ENCODE peak calls at places on chromosome 1, in seven cellular contexts. X is GM12892, H is A549, B is suprapubic skin, N is transverse colon, C is K562, Z is tibial nerve. Q is an unnamed sample.

GRCh38 chr1:67561704-67562113 is 123.3 kb upstream of the GADD45A start:
- DNase-seq in X (peak; percentile 42), H (peak; percentile 82), B (peak; percentile 93), N (peak; percentile 97), C (peak; percentile 92), Z (peak; percentile 76), Q (peak; percentile 49)

GRCh38 chr1:156652131-156652991 is 10.4 kb downstream of the BCAN start:
- DNase-seq in X (no peak), H (no peak), B (no peak), N (no peak), C (peak; percentile 64), Z (no peak), Q (no peak)

GRCh38 chr1:73868824-73869223 is 329.2 kb downstream of the LRRIQ3 start:
- DNase-seq in X (no peak), H (no peak), B (no peak), N (no peak), C (no peak), Z (no peak), Q (no peak)

GRCh38 chr1:13728104-13728503 is 28.1 kb downstream of the PRDM2 start:
- DNase-seq in X (no peak), H (no peak), B (no peak), N (no peak), C (no peak), Z (no peak), Q (no peak)

GRCh38 chr1:15453773-15454172 is 2.8 kb upstream of the CELA2A start:
- DNase-seq in X (no peak), H (no peak), B (no peak), N (no peak), C (no peak), Z (no peak), Q (no peak)

GRCh38 chr1:38905985-38906384 is 24.6 kb upstream of the GJA9 start:
- DNase-seq in X (no peak), H (no peak), B (no peak), N (no peak), C (no peak), Z (no peak), Q (no peak)

GRCh38 chr1:245988393-245989078 is 518.5 kb downstream of the SMYD3 start:
- DNase-seq in X (no peak), H (no peak), B (no peak), N (no peak), C (peak; percentile 99), Z (no peak), Q (no peak)

GRCh38 chr1:35637401-35637809 is 3.9 kb downstream of the PSMB2 start:
- DNase-seq in X (peak; percentile 15), H (no peak), B (no peak), N (no peak), C (peak; percentile 56), Z (no peak), Q (no peak)

GRCh38 chr1:1776672-1777393 is 1.4 kb downstream of the NADK start:
- DNase-seq in X (no peak), H (no peak), B (no peak), N (no peak), C (peak; percentile 32), Z (no peak), Q (no peak)

GRCh38 chr1:212605441-212605976 is 3.1 kb upstream of the ATF3 start:
- DNase-seq in X (no peak), H (no peak), B (no peak), N (no peak), C (no peak), Z (no peak), Q (no peak)

GRCh38 chr1:8856689-8857412 is 21.6 kb downstream of the ENO1 start:
- DNase-seq in X (no peak), H (no peak), B (no peak), N (no peak), C (no peak), Z (no peak), Q (no peak)
- TF ChIP-seq POLR2A in X (peak; percentile 59), H (no peak), B (no peak), N (no peak), C (peak; percentile 46), Z (no peak), Q (no peak)

DNA sequence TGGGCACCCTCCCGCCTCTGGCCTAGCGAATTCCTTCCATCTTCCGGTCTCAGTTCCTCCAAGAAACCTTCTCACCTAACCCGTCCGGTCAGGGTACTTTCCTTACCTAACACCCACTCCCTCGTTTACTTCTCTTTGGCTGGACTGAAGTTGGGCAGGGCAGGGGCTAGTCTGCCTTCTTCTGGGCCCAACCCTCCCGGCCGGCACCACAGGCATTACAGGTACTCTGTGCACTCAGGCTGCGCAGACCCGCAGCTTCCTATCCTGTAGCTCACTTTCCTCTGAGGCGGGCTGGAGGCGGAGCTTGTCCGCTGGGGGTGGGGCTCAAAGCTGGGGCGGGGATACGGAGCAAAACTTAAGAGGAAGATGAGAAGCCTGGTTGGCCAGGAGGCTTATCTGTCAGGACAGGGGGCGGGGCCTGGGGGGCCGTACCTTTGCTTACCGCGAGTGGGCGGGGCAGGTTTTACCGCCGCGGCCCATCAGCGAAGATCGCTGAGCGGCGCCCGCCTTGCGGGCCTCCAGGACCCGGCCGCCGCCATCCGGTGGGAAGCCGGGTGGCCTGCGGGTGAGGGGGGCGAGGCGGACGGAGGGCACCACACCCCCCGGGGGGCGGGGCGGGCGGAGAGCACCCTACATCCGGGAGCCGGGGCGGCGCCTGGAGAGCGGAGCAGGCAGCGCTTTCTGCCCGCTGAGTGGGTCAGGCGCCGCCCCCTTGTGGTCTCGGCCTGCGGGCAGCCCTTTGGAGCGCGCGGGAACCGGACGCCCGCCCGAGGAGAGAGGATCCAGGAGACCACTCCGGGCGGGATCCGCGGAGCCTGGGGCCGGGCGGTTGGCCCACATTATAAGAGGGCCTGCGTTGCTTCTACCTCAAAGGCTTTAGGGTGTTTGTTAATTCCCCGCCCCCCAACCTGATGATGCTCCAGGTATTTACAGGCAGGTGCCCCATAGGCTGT is 31.9 kb downstream of the ZNF648 start:
- DNase-seq in X (peak; percentile 66), H (peak; percentile 96), B (peak; percentile 99), N (peak; percentile 99), C (peak; percentile 97), Z (peak; percentile 95), Q (peak; percentile 73)
- TF ChIP-seq POLR2A in X (peak; percentile 80), H (peak; percentile 92), B (peak; percentile 64), N (peak; percentile 91), C (peak; percentile 90), Z (no peak), Q (peak; percentile 43)

GRCh38 chr1:151993734-151994496 is at the start of gene S100A10:
- DNase-seq in X (no peak), H (peak; percentile 88), B (peak; percentile 92), N (peak; percentile 91), C (peak; percentile 30), Z (peak; percentile 60), Q (no peak)

GRCh38 chr1:151990856-151991198 is 2.8 kb downstream of the S100A10 start:
- DNase-seq in X (no peak), H (peak; percentile 70), B (no peak), N (peak; percentile 71), C (no peak), Z (no peak), Q (no peak)

GRCh38 chr1:151993084-151993733 is 450 bp downstream of the S100A10 start:
- DNase-seq in X (peak; percentile 34), H (peak; percentile 54), B (peak; percentile 82), N (peak; percentile 55), C (no peak), Z (no peak), Q (no peak)

GRCh38 chr1:151991663-151992344 is 1.9 kb downstream of the S100A10 start:
- DNase-seq in X (no peak), H (no peak), B (no peak), N (no peak), C (no peak), Z (no peak), Q (no peak)

GRCh38 chr1:151992345-151993083 is 1.1 kb downstream of the S100A10 start:
- DNase-seq in X (no peak), H (peak; percentile 98), B (peak; percentile 96), N (peak; percentile 89), C (peak; percentile 80), Z (peak; percentile 60), Q (no peak)
- TF ChIP-seq POLR2A in X (no peak), H (peak; percentile 39), B (peak; percentile 80), N (peak; percentile 88), C (no peak), Z (no peak), Q (peak; percentile 82)

DNA sequence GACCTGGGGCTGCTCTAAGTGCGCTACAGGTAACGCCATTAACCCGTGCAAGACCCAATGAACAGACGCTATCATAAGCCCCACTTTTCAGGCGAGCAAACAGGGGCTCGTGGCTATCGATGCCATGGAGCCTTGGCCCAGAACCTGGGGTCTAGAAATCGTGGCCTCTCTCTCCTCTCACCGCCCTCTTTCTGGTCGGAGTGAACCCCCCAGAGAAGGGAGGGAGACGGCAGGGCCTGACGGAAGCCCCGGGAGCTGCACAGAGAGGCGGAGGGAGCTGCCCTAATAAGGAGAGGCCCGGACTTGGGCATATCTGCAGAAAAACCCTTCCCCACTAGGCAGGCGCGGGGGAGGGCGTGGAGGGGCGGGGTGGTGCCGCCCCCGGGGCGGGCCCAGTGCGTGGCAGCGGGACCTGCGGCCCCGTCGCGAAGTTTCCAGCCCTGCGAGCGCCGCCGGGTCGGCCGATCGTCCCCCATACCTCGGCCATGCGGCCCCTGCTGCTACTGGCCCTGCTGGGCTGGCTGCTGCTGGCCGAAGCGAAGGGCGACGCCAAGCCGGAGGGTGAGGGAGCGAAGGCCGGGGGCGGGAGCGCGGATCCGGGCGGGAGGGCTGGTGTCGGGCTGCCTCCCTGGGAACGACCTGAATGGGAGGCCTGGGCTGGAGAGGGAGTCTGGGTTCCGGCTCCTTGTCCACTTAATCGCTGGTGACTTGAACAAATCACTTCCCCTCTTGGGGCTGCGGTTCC is at the start of gene PLOD1:
- DNase-seq in X (peak; percentile 96), H (peak; percentile 83), B (peak; percentile 91), N (peak; percentile 92), C (peak; percentile 96), Z (peak; percentile 84), Q (peak; percentile 72)
- TF ChIP-seq POLR2A in X (peak; percentile 77), H (peak; percentile 85), B (no peak), N (peak; percentile 47), C (peak; percentile 88), Z (no peak), Q (peak; percentile 80)